ENCODE peak calls at places on chromosomes 2 and 18, in eight cellular contexts. E, I, V, J, K, Y, R and D are unnamed samples.

GRCh38 chr2:201777043-201777442 is 3.7 kb downstream of the ALS2 start:
- DNase-seq in V (no peak), I (no peak), E (no peak), K (no peak), Y (no peak), R (no peak), J (peak; percentile 21), D (no peak)

GRCh38 chr18:35890323-35890722 is 82.2 kb upstream of the RMP24 start:
- DNase-seq in K (no peak), V (no peak), Y (no peak), I (no peak), R (no peak), J (no peak), E (no peak), D (no peak)

GRCh38 chr2:199382091-199382490 is 75.6 kb downstream of the SATB2 start:
- DNase-seq in K (no peak), R (no peak), V (no peak), I (no peak), E (no peak), Y (no peak), J (peak; percentile 10), D (no peak)

GRCh38 chr18:70362258-70362657 is 73.4 kb downstream of the SOCS6 start:
- DNase-seq in I (no peak), E (no peak), V (no peak), Y (no peak), R (no peak), K (no peak), J (no peak), D (no peak)

GRCh38 chr2:207805566-207806226 is 36.0 kb upstream of the FZD5 start:
- DNase-seq in J (no peak), V (no peak), R (no peak), K (no peak), E (no peak), Y (no peak), I (no peak), D (no peak)

GRCh38 chr2:62014102-62014501 is 108.6 kb downstream of the COMMD1 start:
- DNase-seq in J (peak; percentile 70), I (peak; percentile 37), V (no peak), E (peak; percentile 65), R (peak; percentile 56), Y (peak; percentile 71), K (peak; percentile 77), D (no peak)

GRCh38 chr18:56508637-56509036 is 129.8 kb downstream of the TXNL1 start:
- DNase-seq in J (no peak), V (no peak), Y (no peak), E (no peak), R (no peak), K (no peak), I (no peak), D (no peak)

GRCh38 chr18:26436176-26437031 is 111.9 kb downstream of the KCTD1 start:
- DNase-seq in J (peak; percentile 89), E (no peak), V (no peak), K (no peak), R (no peak), Y (peak; percentile 23), I (no peak), D (no peak)

GRCh38 chr2:12807907-12808810 is 91.4 kb downstream of the TRIB2 start:
- DNase-seq in K (no peak), R (no peak), Y (peak; percentile 30), E (no peak), I (no peak), J (no peak), V (no peak), D (no peak)

GRCh38 chr18:79164696-79165095 is 95.5 kb downstream of the ATP9B start:
- DNase-seq in V (no peak), E (no peak), I (no peak), J (no peak), R (no peak), K (no peak), Y (no peak), D (no peak)

GRCh38 chr2:10446631-10447030 is 1.5 kb downstream of the ODC1 start:
- DNase-seq in I (no peak), K (no peak), Y (no peak), E (no peak), V (no peak), R (no peak), J (no peak), D (no peak)

GRCh38 chr2:10449481-10449831 is 1.3 kb upstream of the ODC1 start:
- DNase-seq in V (no peak), E (no peak), Y (no peak), J (no peak), K (no peak), R (no peak), I (no peak), D (no peak)

GRCh38 chr2:10448646-10449480 is 736 bp upstream of the ODC1 start:
- DNase-seq in I (peak; percentile 92), R (peak; percentile 96), J (peak; percentile 87), V (peak; percentile 65), E (peak; percentile 93), Y (peak; percentile 90), K (peak; percentile 87), D (peak; percentile 91)

GRCh38 chr2:10447300-10448207 is 573 bp downstream of the ODC1 start:
- DNase-seq in R (no peak), E (peak; percentile 71), I (peak; percentile 73), K (no peak), J (peak; percentile 47), Y (peak; percentile 48), V (peak; percentile 15), D (peak; percentile 72)

DNA sequence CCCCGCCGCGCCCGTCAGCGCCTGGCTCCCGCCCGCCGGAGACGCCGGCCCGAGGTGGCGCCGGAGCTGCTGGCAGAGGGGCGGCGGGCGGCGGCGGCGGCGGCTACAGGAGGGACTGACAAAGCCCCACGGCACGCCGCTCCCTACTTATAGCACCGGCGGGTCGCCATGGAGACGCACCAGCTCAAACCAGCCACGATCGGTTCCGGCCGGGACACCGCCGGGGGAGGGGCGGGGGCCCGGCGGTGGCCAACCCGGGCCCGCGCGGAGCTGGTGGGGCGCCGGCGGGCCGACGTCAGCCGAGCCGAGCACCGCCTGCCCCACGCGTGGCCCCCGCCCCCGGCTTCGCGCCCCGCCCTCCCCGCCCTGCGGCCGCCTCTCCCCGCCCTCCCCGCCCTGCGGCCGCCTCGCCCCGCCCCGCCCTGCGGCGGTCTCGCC is at the start of gene ODC1:
- DNase-seq in J (peak; percentile 90), R (peak; percentile 96), K (peak; percentile 94), V (peak; percentile 53), I (peak; percentile 93), E (peak; percentile 97), Y (peak; percentile 96), D (peak; percentile 98)
- TF ChIP-seq POLR2A in J (peak; percentile 92), R (peak; percentile 68), K (peak; percentile 43), V (peak; percentile 87), I (peak; percentile 33), E (peak; percentile 74), Y (peak; percentile 78), D (peak; percentile 90)

DNA sequence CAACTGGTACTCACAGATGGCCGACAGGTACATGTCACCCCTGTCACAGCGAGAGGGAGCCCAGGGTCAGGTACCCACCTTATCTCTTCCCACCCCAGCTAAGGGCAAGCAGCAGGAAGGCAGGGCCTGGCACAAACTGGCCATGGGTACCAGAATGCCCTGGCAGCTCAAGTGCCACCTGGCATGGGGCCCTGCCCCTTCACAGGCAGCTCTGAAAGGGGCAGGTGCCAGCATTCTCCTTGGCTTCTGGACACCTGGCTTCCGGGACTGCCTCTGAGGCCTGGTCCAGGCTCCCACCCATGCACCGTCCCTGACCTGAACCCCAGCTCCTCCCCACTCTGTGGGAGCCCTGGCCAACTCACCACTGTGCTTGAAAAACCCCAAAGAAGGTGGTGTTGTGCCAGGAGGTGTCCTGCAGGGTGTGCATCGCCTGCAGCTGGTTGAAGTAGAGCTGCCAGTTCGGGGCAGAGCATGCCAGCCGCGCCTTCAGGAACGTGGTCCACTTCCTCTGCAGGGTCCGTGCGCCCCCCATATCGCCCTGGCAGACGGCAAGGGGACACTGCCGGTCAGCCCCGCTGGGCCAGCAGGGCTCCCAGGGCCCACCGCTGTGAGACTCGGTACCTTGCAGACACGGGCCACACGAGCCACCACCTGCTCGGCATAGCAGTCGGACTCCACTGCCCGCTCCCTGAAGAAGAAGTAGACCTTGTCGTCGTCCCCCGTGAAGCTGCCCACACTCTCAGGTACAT is 5.4 kb downstream of the SEMA4C start:
- DNase-seq in Y (no peak), V (no peak), J (no peak), E (no peak), I (peak; percentile 73), R (no peak), K (no peak), D (no peak)
- TF ChIP-seq CTCF in Y (no peak), V (no peak), J (no peak), E (no peak), I (peak; percentile 10), R (no peak), K (no peak), D (no peak)

DNA sequence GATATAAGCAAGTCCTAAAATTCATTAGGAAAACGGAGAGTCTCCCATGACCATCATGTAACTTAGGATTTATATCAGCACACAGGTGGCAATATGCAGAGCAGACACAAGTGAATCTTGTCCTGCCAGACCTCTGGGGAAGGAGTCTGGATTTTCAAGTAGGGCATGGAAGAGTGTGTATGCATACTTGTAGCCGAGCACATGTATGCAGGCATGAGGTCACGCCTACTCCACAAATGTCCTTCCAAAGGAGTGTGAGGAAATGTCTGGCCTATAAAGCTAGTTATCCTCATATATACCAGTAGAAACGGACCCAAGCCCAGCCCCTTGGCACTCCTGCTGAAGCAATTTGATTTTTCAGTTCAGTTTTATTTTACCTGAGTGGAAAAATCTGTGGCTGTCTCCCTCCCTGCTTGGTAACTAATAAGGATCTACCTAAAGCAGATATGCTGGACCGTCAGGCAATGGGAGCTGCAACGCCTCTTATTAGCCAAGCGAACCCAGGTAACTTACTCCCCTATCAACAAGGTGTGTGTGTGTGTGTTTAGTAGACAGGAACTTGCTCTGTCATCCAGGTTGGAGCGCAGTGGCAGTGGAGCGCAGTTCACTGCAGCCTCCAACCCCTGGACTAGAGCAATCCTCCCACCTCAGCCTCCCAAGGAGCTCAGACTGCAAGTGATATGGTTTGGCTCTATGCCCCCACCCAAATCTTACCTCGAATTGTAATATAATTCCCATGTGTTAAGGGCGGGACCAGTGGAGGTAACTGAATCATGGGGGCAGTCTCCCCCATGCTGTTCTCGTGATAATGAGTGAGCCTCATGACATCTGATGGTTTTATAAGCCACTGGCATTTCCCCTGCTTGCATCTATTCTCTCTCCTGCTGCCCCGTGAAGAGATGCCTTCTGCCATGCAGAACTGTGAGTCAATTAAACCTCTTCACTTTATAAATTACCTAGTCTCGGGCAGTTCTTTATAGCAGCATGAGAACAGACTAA is 2.8 kb downstream of the STAT1 start:
- DNase-seq in E (no peak), R (no peak), V (no peak), I (no peak), J (no peak), K (no peak), Y (no peak), D (no peak)
- H3K4me1 ChIP-seq in E (peaks cover 33% of the 10 kb centered on the region), R (peaks cover 20% of the 10 kb centered on the region), V (peaks cover 18% of the 10 kb centered on the region), I (peaks cover 40% of the 10 kb centered on the region), J (peaks cover 12% of the 10 kb centered on the region), K (no peaks in the 10 kb centered on the region), Y (peaks cover 29% of the 10 kb centered on the region), D (peaks cover 25% of the 10 kb centered on the region)

GRCh38 chr2:27128810-27129571 is 5.4 kb downstream of the ABHD1 start:
- DNase-seq in K (no peak), R (no peak), I (no peak), V (no peak), Y (no peak), J (no peak), E (no peak), D (no peak)
- TF ChIP-seq POLR2A in K (no peak), R (no peak), I (no peak), V (no peak), Y (no peak), J (no peak), E (no peak), D (no peak)